ENCODE peak calls at places on chromosomes 7 and 10, in nine cellular contexts. O is SK-N-DZ, G is uterus, M is NCI-H1694 treated with DMSO at 0.1 percent for 48 hours, H is NCI-H1092, B is RPMI8226, W is AG08395, V is iris pigment epithelial cell, N is NCI-H1105. C is an unnamed sample.

GRCh38 chr7:24653316-24654085 is 80.2 kb downstream of the PALS2 start:
- DNase-seq in M (no peak), O (no peak), V (no peak), W (peak), B (no peak), H (no peak), G (no peak), N (no peak), C (no peak)

GRCh38 chr10:88858493-88858892 is 6.8 kb upstream of the ANKRD22 start:
- DNase-seq in N (no peak), B (no peak), O (no peak), H (no peak), V (no peak), G (no peak), W (no peak), M (no peak), C (no peak)

GRCh38 chr7:66859794-66860645 is 61.0 kb upstream of the TMEM248 start:
- DNase-seq in B (peak), O (no peak), N (no peak), V (peak), G (no peak), H (no peak), M (no peak), W (no peak), C (no peak)

GRCh38 chr7:37977243-37977642 is 56.8 kb downstream of the EPDR1 start:
- DNase-seq in O (no peak), H (no peak), B (no peak), V (no peak), N (no peak), G (no peak), M (no peak), W (no peak), C (no peak)

GRCh38 chr7:3244241-3244814 is 56.7 kb upstream of the SDK1 start:
- DNase-seq in W (no peak), G (no peak), O (peak), B (no peak), M (no peak), H (no peak), V (peak), N (no peak), C (no peak)

GRCh38 chr7:74289660-74290589 is 718 bp downstream of the CLIP2 start:
- DNase-seq in H (no peak), B (no peak), M (no peak), O (no peak), G (peak), V (no peak), N (peak), W (peak), C (peak)

GRCh38 chr7:17365776-17366175 is 67.3 kb downstream of the AHR start:
- DNase-seq in O (no peak), V (no peak), H (no peak), W (no peak), G (no peak), N (no peak), M (no peak), B (no peak), C (no peak)

GRCh38 chr10:28202941-28203352 is 99.9 kb downstream of the MPP7 start:
- DNase-seq in W (peak), N (no peak), O (no peak), G (peak), H (no peak), M (no peak), V (no peak), B (no peak), C (peak)

GRCh38 chr7:42932861-42933591 is 850 bp downstream of the MRPL32 start:
- DNase-seq in M (no peak), G (no peak), W (peak), V (no peak), N (peak), H (no peak), B (peak), O (peak), C (no peak)

GRCh38 chr7:154916381-154917213 is 86.3 kb downstream of the PAXIP1 start:
- DNase-seq in G (no peak), V (no peak), H (no peak), B (no peak), W (no peak), M (no peak), N (peak), O (no peak), C (peak)

GRCh38 chr7:106613861-106614560 is 46.9 kb downstream of the CCDC71L start:
- DNase-seq in M (no peak), W (peak), B (no peak), G (no peak), H (no peak), V (peak), O (no peak), N (no peak), C (no peak)

GRCh38 chr10:65065278-65065677 is 1544.1 kb downstream of the REEP3 start:
- DNase-seq in B (no peak), W (no peak), G (no peak), H (no peak), O (no peak), M (no peak), V (no peak), N (no peak), C (no peak)

GRCh38 chr7:127587663-127588018 is 570 bp upstream of the ARF5 start:
- DNase-seq in B (no peak), M (no peak), W (no peak), V (no peak), N (no peak), O (no peak), G (peak), H (no peak), C (no peak)

GRCh38 chr10:90530526-90530925 is 327.3 kb downstream of the HTR7 start:
- DNase-seq in B (no peak), N (no peak), V (peak), G (no peak), M (no peak), O (no peak), W (no peak), H (no peak), C (no peak)

GRCh38 chr10:7133958-7134357 is 276.9 kb downstream of the SFMBT2 start:
- DNase-seq in M (no peak), O (no peak), H (no peak), N (no peak), G (no peak), W (no peak), B (no peak), V (no peak), C (no peak)

GRCh38 chr7:40959955-40960354 is 742.9 kb downstream of the INHBA start:
- DNase-seq in N (no peak), G (no peak), W (no peak), M (no peak), H (no peak), B (no peak), V (no peak), O (no peak), C (no peak)

GRCh38 chr10:12484945-12485805 is 135.8 kb downstream of the CAMK1D start:
- DNase-seq in B (peak), O (peak), V (no peak), M (no peak), W (no peak), G (no peak), H (no peak), N (no peak), C (peak)

GRCh38 chr10:29980084-29980483 is 79.3 kb downstream of the JCAD start:
- DNase-seq in N (no peak), G (no peak), M (no peak), W (no peak), O (no peak), H (no peak), V (peak), B (no peak), C (no peak)

GRCh38 chr10:125134916-125135770 is 25.2 kb downstream of the CTBP2 start:
- DNase-seq in V (no peak), G (no peak), B (no peak), M (no peak), W (no peak), N (no peak), O (no peak), H (no peak), C (no peak)

GRCh38 chr10:59229451-59229850 is 53.0 kb downstream of the PHYHIPL start:
- DNase-seq in B (no peak), M (no peak), N (no peak), W (no peak), O (no peak), V (no peak), G (no peak), H (no peak), C (no peak)

GRCh38 chr7:12281026-12281425 is 69.9 kb downstream of the TMEM106B start:
- DNase-seq in O (no peak), N (no peak), V (peak), W (no peak), H (no peak), B (no peak), M (no peak), G (no peak), C (no peak)

C was measured in ascending aorta.